ENCODE peak calls at places on chromosomes 1 and 21, in five cellular contexts. R, A, O, J and N are unnamed samples.
A peak's percentile ranks its signal among the peaks of the same experiment; 100 is the strongest.

GRCh38 chr1:161021959-161022332 is 994 bp upstream of the F11R start:
- DNase-seq in R (no peak), A (no peak), O (peak; percentile 85), J (no peak), N (peak; percentile 66)

GRCh38 chr1:8032351-8032750 is 6.2 kb upstream of the ERRFI1 start:
- DNase-seq in R (no peak), A (no peak), O (no peak), J (no peak), N (no peak)

GRCh38 chr1:198253668-198254067 is 96.9 kb downstream of the NEK7 start:
- DNase-seq in R (no peak), A (no peak), O (no peak), J (no peak), N (peak; percentile 77)

GRCh38 chr1:65001238-65001792 is 35.0 kb upstream of the JAK1 start:
- DNase-seq in R (peak; percentile 82), A (no peak), O (no peak), J (peak; percentile 45), N (no peak)

GRCh38 chr1:65193129-65193528 is 45.1 kb downstream of the AK4 start:
- DNase-seq in R (no peak), A (no peak), O (no peak), J (no peak), N (no peak)

GRCh38 chr1:192350351-192350750 is 33.6 kb downstream of the RGS21 start:
- DNase-seq in R (no peak), A (no peak), O (no peak), J (no peak), N (no peak)

GRCh38 chr1:48917901-48918603 is 141.4 kb upstream of the BEND5 start:
- DNase-seq in R (peak; percentile 41), A (no peak), O (no peak), J (no peak), N (peak; percentile 54)

GRCh38 chr1:18299441-18300338 is 181.0 kb upstream of the KLHDC7A start:
- DNase-seq in R (no peak), A (no peak), O (no peak), J (peak; percentile 55), N (peak; percentile 32)

GRCh38 chr1:53681647-53682368 is 57.2 kb downstream of the GLIS1 start:
- DNase-seq in R (no peak), A (no peak), O (peak; percentile 16), J (peak; percentile 83), N (peak; percentile 62)

GRCh38 chr1:94676686-94677085 is 135.1 kb upstream of the F3 start:
- DNase-seq in R (peak; percentile 51), A (no peak), O (no peak), J (no peak), N (no peak)

GRCh38 chr1:183043872-183044859 is 20.9 kb downstream of the LAMC1 start:
- DNase-seq in R (no peak), A (no peak), O (no peak), J (no peak), N (peak; percentile 78)

GRCh38 chr1:223738465-223739365 is 26.4 kb downstream of the CAPN2 start:
- DNase-seq in R (peak; percentile 70), A (no peak), O (no peak), J (no peak), N (peak; percentile 82)

GRCh38 chr1:41650176-41650519 is 165.7 kb upstream of the EDN2 start:
- DNase-seq in R (peak; percentile 78), A (no peak), O (no peak), J (no peak), N (no peak)

GRCh38 chr1:60251426-60251825 is 177.9 kb upstream of the C1orf87 start:
- DNase-seq in R (no peak), A (no peak), O (no peak), J (no peak), N (no peak)

GRCh38 chr1:84842748-84843231 is 50.2 kb downstream of the LPAR3 start:
- DNase-seq in R (no peak), A (no peak), O (peak; percentile 93), J (no peak), N (no peak)

GRCh38 chr1:89980605-89981004 is 14.3 kb upstream of the ZNF326 start:
- DNase-seq in R (no peak), A (no peak), O (no peak), J (no peak), N (no peak)

GRCh38 chr1:168324745-168325425 is 44.2 kb downstream of the TBX19 start:
- DNase-seq in R (no peak), A (no peak), O (no peak), J (no peak), N (no peak)

GRCh38 chr1:61741682-61742619 is at the start of gene PATJ:
- DNase-seq in R (peak; percentile 84), A (peak; percentile 39), O (peak; percentile 59), J (no peak), N (peak; percentile 90)

GRCh38 chr1:66370462-66370907 is 163.5 kb upstream of the SGIP1 start:
- DNase-seq in R (no peak), A (no peak), O (no peak), J (no peak), N (peak; percentile 76)

GRCh38 chr1:151990856-151991198 is 2.8 kb downstream of the S100A10 start:
- DNase-seq in R (no peak), A (no peak), O (no peak), J (no peak), N (peak; percentile 76)

GRCh38 chr21:23861908-23862504 is 1745.3 kb downstream of the MRPL39 start:
- DNase-seq in R (no peak), A (no peak), O (no peak), J (no peak), N (no peak)

GRCh38 chr1:55217226-55217996 is 2.2 kb upstream of the USP24 start:
- DNase-seq in R (no peak), A (no peak), O (no peak), J (no peak), N (peak; percentile 56)

GRCh38 chr1:177411371-177411770 is 240.6 kb downstream of the BRINP2 start:
- DNase-seq in R (no peak), A (no peak), O (no peak), J (no peak), N (no peak)

GRCh38 chr1:111448482-111448917 is 556 bp downstream of the WDR77 start:
- DNase-seq in R (no peak), A (no peak), O (no peak), J (peak; percentile 30), N (peak; percentile 56)